ENCODE peak calls at places on chromosomes 11 and 22, in nine cellular contexts. M is pancreas, R is HFFc6, G is nucleus accumbens, X is GM06990, D is NCI-H2029 treated with DMSO at 0.1 percent for 48 hours, A is NCI-H2227 treated with DMSO at 0.1 percent for 48 hours, Q is osteocyte, S is Right ventricle myocardium superior. V is an unnamed sample.
A peak's percentile ranks its signal among the peaks of the same experiment; 100 is the strongest.

GRCh38 chr11:102462610-102463009 is 10.0 kb upstream of the TMEM123 start:
- DNase-seq in M (no peak), R (no peak), G (no peak), X (no peak), D (no peak), A (no peak), Q (no peak), S (no peak), V (no peak)

GRCh38 chr11:131441398-131441797 is 71.0 kb downstream of the NTM start:
- DNase-seq in M (no peak), R (no peak), G (no peak), X (no peak), D (no peak), A (no peak), Q (no peak), S (no peak), V (no peak)

GRCh38 chr22:35349704-35350538 is 31.0 kb upstream of the HMOX1 start:
- DNase-seq in M (no peak), R (no peak), G (peak; percentile 10), X (no peak), D (no peak), A (no peak), Q (no peak), S (peak; percentile 48), V (no peak)

GRCh38 chr22:41411021-41411851 is 29.5 kb downstream of the TEF start:
- DNase-seq in M (no peak), R (no peak), G (peak; percentile 43), X (no peak), D (no peak), A (no peak), Q (no peak), S (no peak), V (no peak)

GRCh38 chr11:697028-697491 is 1.4 kb downstream of the TMEM80 start:
- DNase-seq in M (no peak), R (peak; percentile 74), G (no peak), X (peak; percentile 64), D (no peak), A (no peak), Q (no peak), S (no peak), V (no peak)

GRCh38 chr22:32444068-32444467 is 20.2 kb downstream of the BPIFC start:
- DNase-seq in M (no peak), R (no peak), G (no peak), X (no peak), D (no peak), A (peak; percentile 68), Q (no peak), S (no peak), V (peak; percentile 8)

GRCh38 chr11:109914809-109915653 is 178.2 kb upstream of the ZC3H12C start:
- DNase-seq in M (no peak), R (no peak), G (no peak), X (no peak), D (no peak), A (no peak), Q (no peak), S (no peak), V (no peak)

GRCh38 chr11:64765291-64765803 is 5.6 kb upstream of the PYGM start:
- DNase-seq in M (peak; percentile 56), R (no peak), G (no peak), X (no peak), D (no peak), A (no peak), Q (no peak), S (no peak), V (no peak)

GRCh38 chr22:32389685-32390084 is 22.4 kb downstream of the RTCB start:
- DNase-seq in M (no peak), R (peak; percentile 26), G (no peak), X (no peak), D (no peak), A (no peak), Q (no peak), S (no peak), V (no peak)

GRCh38 chr11:128525411-128526243 is 61.7 kb downstream of the ETS1 start:
- DNase-seq in M (no peak), R (peak; percentile 55), G (peak; percentile 33), X (no peak), D (no peak), A (no peak), Q (no peak), S (no peak), V (no peak)

GRCh38 chr11:80958414-80958813 is 1517.6 kb upstream of the TENM4 start:
- DNase-seq in M (no peak), R (no peak), G (no peak), X (no peak), D (no peak), A (no peak), Q (no peak), S (no peak), V (no peak)

GRCh38 chr11:792873-793272 is 3.0 kb upstream of the CEND1 start:
- DNase-seq in M (no peak), R (no peak), G (no peak), X (no peak), D (no peak), A (no peak), Q (no peak), S (no peak), V (no peak)

GRCh38 chr11:122439911-122440782 is 215.4 kb upstream of the UBASH3B start:
- DNase-seq in M (no peak), R (no peak), G (peak; percentile 64), X (no peak), D (peak; percentile 84), A (peak; percentile 81), Q (no peak), S (peak; percentile 65), V (peak; percentile 48)

GRCh38 chr11:69377029-69377952 is 83.3 kb downstream of the MYEOV start:
- DNase-seq in M (no peak), R (no peak), G (no peak), X (no peak), D (no peak), A (no peak), Q (no peak), S (peak; percentile 32), V (no peak)

GRCh38 chr22:19819911-19820879 is 34.5 kb downstream of the GNB1L start:
- DNase-seq in M (peak; percentile 45), R (no peak), G (no peak), X (no peak), D (no peak), A (no peak), Q (peak; percentile 76), S (no peak), V (no peak)

GRCh38 chr11:23765862-23766261 is 731.0 kb upstream of the LUZP2 start:
- DNase-seq in M (no peak), R (peak; percentile 40), G (no peak), X (no peak), D (no peak), A (no peak), Q (no peak), S (no peak), V (no peak)

GRCh38 chr11:8060146-8060719 is 20.8 kb upstream of the TUB start:
- DNase-seq in M (no peak), R (no peak), G (no peak), X (no peak), D (no peak), A (no peak), Q (peak; percentile 69), S (no peak), V (no peak)

GRCh38 chr11:67040147-67040546 is 16.5 kb upstream of the RHOD start:
- DNase-seq in M (no peak), R (no peak), G (no peak), X (no peak), D (no peak), A (no peak), Q (no peak), S (no peak), V (no peak)

GRCh38 chr11:70506986-70507385 is 108.7 kb downstream of the CTTN start:
- DNase-seq in M (peak; percentile 18), R (no peak), G (peak; percentile 21), X (no peak), D (no peak), A (no peak), Q (no peak), S (no peak), V (no peak)

GRCh38 chr11:128415539-128415938 is 171.8 kb downstream of the ETS1 start:
- DNase-seq in M (no peak), R (no peak), G (no peak), X (no peak), D (no peak), A (no peak), Q (no peak), S (no peak), V (no peak)

GRCh38 chr11:92752122-92752521 is 217.3 kb upstream of the MTNR1B start:
- DNase-seq in M (no peak), R (no peak), G (no peak), X (no peak), D (no peak), A (no peak), Q (no peak), S (no peak), V (no peak)

GRCh38 chr11:2518983-2519340 is 74.2 kb downstream of the KCNQ1 start:
- DNase-seq in M (peak; percentile 46), R (no peak), G (no peak), X (no peak), D (no peak), A (no peak), Q (peak; percentile 78), S (no peak), V (no peak)

GRCh38 chr11:122633219-122633829 is 22.2 kb upstream of the UBASH3B start:
- DNase-seq in M (no peak), R (peak; percentile 55), G (no peak), X (no peak), D (peak; percentile 11), A (no peak), Q (no peak), S (no peak), V (peak; percentile 29)

GRCh38 chr22:39349506-39349966 is 255 bp upstream of the SYNGR1 start:
- DNase-seq in M (peak; percentile 80), R (no peak), G (peak; percentile 54), X (peak; percentile 52), D (no peak), A (no peak), Q (no peak), S (peak; percentile 62), V (peak; percentile 62)

GRCh38 chr11:26696330-26696729 is 25.5 kb downstream of the SLC5A12 start:
- DNase-seq in M (no peak), R (no peak), G (no peak), X (no peak), D (no peak), A (no peak), Q (no peak), S (no peak), V (no peak)

GRCh38 chr22:34414467-34415440 is 494.5 kb upstream of the LARGE1 start:
- DNase-seq in M (no peak), R (no peak), G (no peak), X (peak; percentile 20), D (peak; percentile 58), A (peak; percentile 28), Q (no peak), S (no peak), V (peak; percentile 87)

GRCh38 chr22:17536269-17536668 is 27.0 kb upstream of the SLC25A18 start:
- DNase-seq in M (no peak), R (no peak), G (peak; percentile 56), X (no peak), D (no peak), A (no peak), Q (no peak), S (no peak), V (no peak)

GRCh38 chr22:30170126-30170525 is 76.4 kb downstream of the LIF start:
- DNase-seq in M (no peak), R (no peak), G (no peak), X (no peak), D (no peak), A (no peak), Q (no peak), S (no peak), V (no peak)

GRCh38 chr22:20949698-20950183 is 17.3 kb upstream of the AIFM3 start:
- DNase-seq in M (no peak), R (no peak), G (no peak), X (no peak), D (no peak), A (no peak), Q (no peak), S (no peak), V (no peak)

GRCh38 chr22:47168441-47168840 is 406.0 kb downstream of the TBC1D22A start:
- DNase-seq in M (no peak), R (no peak), G (no peak), X (peak; percentile 1), D (no peak), A (no peak), Q (no peak), S (no peak), V (no peak)

GRCh38 chr11:1570896-1571759 is 943 bp downstream of the DUSP8 start:
- DNase-seq in M (peak; percentile 80), R (no peak), G (peak; percentile 41), X (no peak), D (no peak), A (peak; percentile 27), Q (no peak), S (peak; percentile 29), V (no peak)

V was measured in neuronal stem cell.